ENCODE peak calls at places on chromosomes 11 and 22, in eight cellular contexts. F, E, T, L, G, J, D and K are unnamed samples.
A peak's percentile ranks its signal among the peaks of the same experiment; 100 is the strongest.

GRCh38 chr11:112540261-112540660 is 279.6 kb upstream of the PLET1 start:
- DNase-seq in D (peak; percentile 34), L (no peak), F (peak; percentile 34), T (no peak), E (no peak), J (no peak), G (no peak), K (no peak)

GRCh38 chr11:6320411-6321207 is at the start of gene CAVIN3:
- DNase-seq in D (peak; percentile 91), G (no peak), L (peak; percentile 88), J (peak; percentile 89), F (peak; percentile 93), T (peak; percentile 90), E (no peak), K (peak; percentile 97)

GRCh38 chr11:123560001-123560400 is 94.4 kb downstream of the SCN3B start:
- DNase-seq in J (peak; percentile 53), E (peak; percentile 84), T (peak; percentile 60), L (no peak), G (no peak), F (peak; percentile 87), D (peak; percentile 67), K (no peak)

GRCh38 chr11:720017-720641 is 14.1 kb downstream of the EPS8L2 start:
- DNase-seq in D (no peak), J (no peak), T (no peak), G (no peak), L (no peak), E (no peak), F (no peak), K (no peak)

GRCh38 chr11:44104472-44105294 is 9.2 kb downstream of the EXT2 start:
- DNase-seq in T (no peak), J (peak; percentile 5), F (peak; percentile 14), G (no peak), E (no peak), D (peak; percentile 28), L (no peak), K (no peak)

GRCh38 chr11:130580372-130580771 is 131.9 kb downstream of the ADAMTS15 start:
- DNase-seq in D (peak; percentile 87), E (no peak), G (no peak), J (peak; percentile 96), T (peak; percentile 53), F (peak; percentile 95), L (peak; percentile 28), K (peak; percentile 79)

GRCh38 chr11:84243629-84244263 is 957.6 kb upstream of the CCDC90B start:
- DNase-seq in T (no peak), E (no peak), D (no peak), L (no peak), F (no peak), J (no peak), G (no peak), K (no peak)

GRCh38 chr11:67411785-67412152 is 3.7 kb upstream of the CARNS1 start:
- DNase-seq in J (no peak), E (no peak), T (no peak), D (no peak), L (no peak), G (no peak), F (no peak), K (no peak)

GRCh38 chr22:37896181-37896592 is 9.9 kb upstream of the MICALL1 start:
- DNase-seq in T (no peak), E (no peak), F (no peak), D (no peak), G (peak; percentile 14), J (peak; percentile 99), L (no peak), K (no peak)

GRCh38 chr11:109123811-109124787 is 297.9 kb upstream of the C11orf87 start:
- DNase-seq in L (no peak), D (peak; percentile 7), G (no peak), J (no peak), F (peak; percentile 47), T (peak; percentile 55), E (no peak), K (peak; percentile 35)

GRCh38 chr11:606245-606644 is 9.5 kb downstream of the IRF7 start:
- DNase-seq in D (no peak), T (peak; percentile 77), E (no peak), J (peak; percentile 66), L (peak; percentile 13), G (no peak), F (no peak), K (peak; percentile 43)

GRCh38 chr11:63010934-63011439 is 4.7 kb downstream of the SLC22A8 start:
- DNase-seq in G (no peak), L (no peak), F (no peak), D (no peak), E (no peak), T (no peak), J (no peak), K (no peak)

GRCh38 chr11:74417379-74417804 is 19.2 kb upstream of the PGM2L1 start:
- DNase-seq in L (peak; percentile 4), T (no peak), J (peak; percentile 80), F (peak; percentile 56), G (no peak), D (peak; percentile 36), E (peak; percentile 71), K (no peak)

GRCh38 chr11:62985351-62985750 is 584 bp upstream of the SLC22A6 start:
- DNase-seq in F (no peak), J (no peak), E (no peak), L (no peak), D (no peak), T (no peak), G (no peak), K (no peak)

GRCh38 chr11:129315781-129316579 is 59.7 kb upstream of the BARX2 start:
- DNase-seq in F (no peak), L (no peak), G (no peak), E (peak; percentile 64), T (no peak), D (no peak), J (peak; percentile 82), K (no peak)

GRCh38 chr11:119751281-119752060 is 22.5 kb upstream of the NECTIN1 start:
- DNase-seq in L (no peak), J (no peak), E (peak; percentile 23), F (no peak), T (no peak), D (no peak), G (no peak), K (no peak)

GRCh38 chr11:111001986-111002616 is 243.4 kb upstream of the POU2AF2 start:
- DNase-seq in D (peak; percentile 70), T (no peak), G (no peak), F (peak; percentile 81), E (no peak), J (peak; percentile 74), L (no peak), K (peak; percentile 50)

GRCh38 chr11:111465400-111465799 is 46.8 kb downstream of the BTG4 start:
- DNase-seq in J (peak; percentile 62), T (no peak), E (no peak), D (peak; percentile 82), L (no peak), F (peak; percentile 80), G (no peak), K (no peak)

GRCh38 chr22:17772963-17773605 is 1.2 kb downstream of the BID start:
- DNase-seq in G (no peak), L (no peak), J (peak; percentile 57), T (no peak), D (peak; percentile 74), E (no peak), F (peak; percentile 65), K (no peak)

GRCh38 chr11:17972987-17973386 is 39.9 kb downstream of the SERGEF start:
- DNase-seq in L (peak; percentile 15), J (peak; percentile 97), F (peak; percentile 81), T (peak; percentile 44), E (no peak), G (no peak), D (peak; percentile 83), K (peak; percentile 67)